ENCODE peak calls at places on chromosomes 2 and 18, in four cellular contexts. One of them, this sample, is unnamed.

GRCh38 chr2:128535928-128536327 is 217.3 kb upstream of the HS6ST1 start:
- DNase-seq in neuronal stem cell: no peak
- DNase-seq in astrocyte: peak
- DNase-seq in MM.1S: no peak
- DNase-seq in this sample: no peak

GRCh38 chr18:44716697-44717163 is 36.0 kb downstream of the SETBP1 start:
- DNase-seq in neuronal stem cell: no peak
- DNase-seq in astrocyte: no peak
- DNase-seq in MM.1S: no peak
- DNase-seq in this sample: no peak

GRCh38 chr2:156565066-156565710 is 129.0 kb downstream of the GPD2 start:
- DNase-seq in MM.1S: no peak
- DNase-seq in neuronal stem cell: no peak
- DNase-seq in astrocyte: peak
- DNase-seq in this sample: no peak

GRCh38 chr18:75045249-75045648 is 163.7 kb downstream of the PTGR3 start:
- DNase-seq in MM.1S: no peak
- DNase-seq in neuronal stem cell: no peak
- DNase-seq in astrocyte: no peak
- DNase-seq in this sample: no peak

GRCh38 chr2:23523651-23524260 is 138.8 kb downstream of the KLHL29 start:
- DNase-seq in MM.1S: no peak
- DNase-seq in astrocyte: peak
- DNase-seq in neuronal stem cell: no peak
- DNase-seq in this sample: no peak

GRCh38 chr2:10380048-10380926 is 67.8 kb downstream of the ODC1 start:
- DNase-seq in MM.1S: no peak
- DNase-seq in astrocyte: no peak
- DNase-seq in neuronal stem cell: no peak
- DNase-seq in this sample: no peak

GRCh38 chr18:77776104-77776503 is 526.5 kb downstream of the GALR1 start:
- DNase-seq in astrocyte: no peak
- DNase-seq in neuronal stem cell: no peak
- DNase-seq in MM.1S: no peak
- DNase-seq in this sample: no peak

GRCh38 chr2:196263181-196263747 is 91.9 kb upstream of the STK17B start:
- DNase-seq in MM.1S: peak
- DNase-seq in astrocyte: peak
- DNase-seq in neuronal stem cell: no peak
- DNase-seq in this sample: peak

GRCh38 chr2:166234112-166234846 is 106.5 kb upstream of the SCN1A start:
- DNase-seq in astrocyte: peak
- DNase-seq in neuronal stem cell: no peak
- DNase-seq in MM.1S: no peak
- DNase-seq in this sample: no peak

GRCh38 chr2:19187323-19188020 is 171.0 kb downstream of the OSR1 start:
- DNase-seq in neuronal stem cell: no peak
- DNase-seq in astrocyte: peak
- DNase-seq in MM.1S: no peak
- DNase-seq in this sample: no peak

GRCh38 chr2:43228782-43229659 is 2.6 kb upstream of the ZFP36L2 start:
- DNase-seq in astrocyte: peak
- DNase-seq in neuronal stem cell: no peak
- DNase-seq in MM.1S: peak
- DNase-seq in this sample: peak

GRCh38 chr2:59693176-59693959 is 860.1 kb downstream of the BCL11A start:
- DNase-seq in neuronal stem cell: no peak
- DNase-seq in astrocyte: no peak
- DNase-seq in MM.1S: no peak
- DNase-seq in this sample: no peak

GRCh38 chr2:30717081-30717650 is 90.1 kb downstream of the CAPN13 start:
- DNase-seq in MM.1S: no peak
- DNase-seq in astrocyte: no peak
- DNase-seq in neuronal stem cell: no peak
- DNase-seq in this sample: no peak

GRCh38 chr2:228735697-228736096 is 535.4 kb downstream of the PID1 start:
- DNase-seq in neuronal stem cell: no peak
- DNase-seq in astrocyte: no peak
- DNase-seq in MM.1S: no peak
- DNase-seq in this sample: no peak

GRCh38 chr2:101340141-101340541 is 31.6 kb upstream of the RNF149 start:
- DNase-seq in MM.1S: no peak
- DNase-seq in neuronal stem cell: no peak
- DNase-seq in astrocyte: peak
- DNase-seq in this sample: no peak

GRCh38 chr2:239928457-239929350 is 96.4 kb downstream of the NDUFA10 start:
- DNase-seq in neuronal stem cell: no peak
- DNase-seq in MM.1S: no peak
- DNase-seq in astrocyte: no peak
- DNase-seq in this sample: no peak

GRCh38 chr2:241652722-241653121 is 15.2 kb downstream of the ATG4B start:
- DNase-seq in neuronal stem cell: no peak
- DNase-seq in MM.1S: no peak
- DNase-seq in astrocyte: no peak
- DNase-seq in this sample: no peak

GRCh38 chr2:104378853-104379374 is 475.0 kb upstream of the POU3F3 start:
- DNase-seq in astrocyte: peak
- DNase-seq in neuronal stem cell: peak
- DNase-seq in MM.1S: peak
- DNase-seq in this sample: peak

GRCh38 chr2:85723707-85724360 is 29.7 kb downstream of the GNLY start:
- DNase-seq in astrocyte: no peak
- DNase-seq in neuronal stem cell: no peak
- DNase-seq in MM.1S: no peak
- DNase-seq in this sample: no peak

GRCh38 chr18:21904856-21905255 is 164.3 kb downstream of the MIB1 start:
- DNase-seq in neuronal stem cell: no peak
- DNase-seq in MM.1S: no peak
- DNase-seq in astrocyte: no peak
- DNase-seq in this sample: no peak

GRCh38 chr2:64063924-64064331 is 44.7 kb upstream of the VPS54 start:
- DNase-seq in astrocyte: peak
- DNase-seq in neuronal stem cell: no peak
- DNase-seq in MM.1S: no peak
- DNase-seq in this sample: no peak

GRCh38 chr2:95362486-95362885 is 40.0 kb upstream of the FAHD2A start:
- DNase-seq in astrocyte: no peak
- DNase-seq in MM.1S: no peak
- DNase-seq in neuronal stem cell: no peak
- DNase-seq in this sample: no peak

GRCh38 chr18:30149585-30149984 is 893.0 kb downstream of the DSC3 start:
- DNase-seq in neuronal stem cell: no peak
- DNase-seq in MM.1S: no peak
- DNase-seq in astrocyte: no peak
- DNase-seq in this sample: no peak

GRCh38 chr2:44844651-44845270 is 96.7 kb upstream of the SIX3 start:
- DNase-seq in astrocyte: no peak
- DNase-seq in MM.1S: no peak
- DNase-seq in neuronal stem cell: no peak
- DNase-seq in this sample: no peak

GRCh38 chr2:187581125-187581896 is 27.1 kb upstream of the TFPI start:
- DNase-seq in MM.1S: peak
- DNase-seq in neuronal stem cell: peak
- DNase-seq in astrocyte: peak
- DNase-seq in this sample: peak

GRCh38 chr2:193187816-193188215 is 993.1 kb upstream of the TMEFF2 start:
- DNase-seq in MM.1S: peak
- DNase-seq in astrocyte: no peak
- DNase-seq in neuronal stem cell: no peak
- DNase-seq in this sample: no peak

GRCh38 chr18:50310080-50310479 is 22.6 kb upstream of the CXXC1 start:
- DNase-seq in astrocyte: no peak
- DNase-seq in MM.1S: no peak
- DNase-seq in neuronal stem cell: no peak
- DNase-seq in this sample: no peak

GRCh38 chr2:63488118-63488713 is 100.1 kb downstream of the WDPCP start:
- DNase-seq in astrocyte: no peak
- DNase-seq in neuronal stem cell: peak
- DNase-seq in MM.1S: peak
- DNase-seq in this sample: no peak

GRCh38 chr18:32139835-32140283 is 48.2 kb downstream of the RNF138 start:
- DNase-seq in neuronal stem cell: no peak
- DNase-seq in astrocyte: no peak
- DNase-seq in MM.1S: no peak
- DNase-seq in this sample: no peak

GRCh38 chr18:22604390-22604985 is 186.8 kb upstream of the CTAGE1 start:
- DNase-seq in MM.1S: no peak
- DNase-seq in neuronal stem cell: no peak
- DNase-seq in astrocyte: peak
- DNase-seq in this sample: no peak

GRCh38 chr2:180195847-180196246 is 188.8 kb upstream of the CWC22 start:
- DNase-seq in astrocyte: no peak
- DNase-seq in neuronal stem cell: no peak
- DNase-seq in MM.1S: no peak
- DNase-seq in this sample: no peak

GRCh38 chr18:41395695-41396094 is 559.3 kb upstream of the PIK3C3 start:
- DNase-seq in astrocyte: no peak
- DNase-seq in MM.1S: no peak
- DNase-seq in neuronal stem cell: no peak
- DNase-seq in this sample: no peak

GRCh38 chr2:42787424-42787787 is 5.0 kb downstream of the HAAO start:
- DNase-seq in neuronal stem cell: no peak
- DNase-seq in astrocyte: no peak
- DNase-seq in MM.1S: no peak
- DNase-seq in this sample: no peak

GRCh38 chr2:177265834-177266817 is 1.6 kb upstream of the NFE2L2 start:
- DNase-seq in neuronal stem cell: no peak
- DNase-seq in astrocyte: peak
- DNase-seq in MM.1S: peak
- DNase-seq in this sample: peak

GRCh38 chr18:21933931-21934765 is 193.6 kb downstream of the MIB1 start:
- DNase-seq in MM.1S: no peak
- DNase-seq in astrocyte: no peak
- DNase-seq in neuronal stem cell: no peak
- DNase-seq in this sample: no peak

GRCh38 chr18:12033643-12034025 is 52.3 kb downstream of the IMPA2 start:
- DNase-seq in MM.1S: no peak
- DNase-seq in astrocyte: no peak
- DNase-seq in neuronal stem cell: no peak
- DNase-seq in this sample: no peak

GRCh38 chr18:69974365-69974764 is 26.7 kb upstream of the CD226 start:
- DNase-seq in neuronal stem cell: no peak
- DNase-seq in astrocyte: peak
- DNase-seq in MM.1S: no peak
- DNase-seq in this sample: no peak

GRCh38 chr18:70037453-70038061 is 89.9 kb upstream of the CD226 start:
- DNase-seq in neuronal stem cell: no peak
- DNase-seq in astrocyte: no peak
- DNase-seq in MM.1S: peak
- DNase-seq in this sample: no peak

GRCh38 chr2:40369619-40370397 is 82.1 kb downstream of the SLC8A1 start:
- DNase-seq in neuronal stem cell: no peak
- DNase-seq in astrocyte: peak
- DNase-seq in MM.1S: no peak
- DNase-seq in this sample: no peak

GRCh38 chr2:208253518-208254117 is 1.3 kb downstream of the IDH1 start:
- DNase-seq in neuronal stem cell: no peak
- DNase-seq in MM.1S: no peak
- DNase-seq in astrocyte: no peak
- DNase-seq in this sample: peak

DNA sequence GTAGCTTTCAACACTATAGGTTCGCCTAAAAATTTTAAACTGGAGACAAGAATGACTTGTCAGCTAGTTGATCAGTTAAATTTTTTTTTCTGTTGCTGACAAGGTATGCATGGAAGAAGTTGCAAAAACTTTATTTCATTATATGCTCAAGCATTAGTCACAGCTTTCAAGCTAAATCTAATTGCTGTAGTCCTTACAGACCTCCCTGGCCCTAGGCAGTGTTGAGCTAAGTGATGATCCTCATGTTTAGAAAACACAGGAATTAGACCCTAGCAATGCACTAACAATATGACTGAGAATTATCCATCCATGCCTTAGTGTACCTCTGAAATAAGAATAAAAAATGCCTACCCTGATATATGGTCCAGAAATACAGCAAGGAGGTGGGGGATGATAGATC is 253.4 kb downstream of the SP3 start:
- DNase-seq in astrocyte: no peak
- DNase-seq in neuronal stem cell: no peak
- DNase-seq in MM.1S: no peak
- DNase-seq in this sample: no peak
- H3K4me3 ChIP-seq in astrocyte: no peak
- H3K4me3 ChIP-seq in neuronal stem cell: no peak
- H3K4me3 ChIP-seq in MM.1S: no peak
- H3K4me3 ChIP-seq in this sample: no peak

GRCh38 chr2:217856871-217857270 is 145.9 kb downstream of the TNS1 start:
- DNase-seq in astrocyte: no peak
- DNase-seq in MM.1S: no peak
- DNase-seq in neuronal stem cell: no peak
- DNase-seq in this sample: no peak
- H3K27ac ChIP-seq in astrocyte: no peak
- H3K27ac ChIP-seq in MM.1S: no peak
- H3K27ac ChIP-seq in neuronal stem cell: no peak
- H3K27ac ChIP-seq in this sample: no peak

GRCh38 chr2:55914786-55915185 is 8.8 kb downstream of the EFEMP1 start:
- DNase-seq in MM.1S: no peak
- DNase-seq in astrocyte: no peak
- DNase-seq in neuronal stem cell: no peak
- DNase-seq in this sample: no peak
- H3K4me3 ChIP-seq in MM.1S: no peak
- H3K4me3 ChIP-seq in astrocyte: no peak
- H3K4me3 ChIP-seq in neuronal stem cell: no peak
- H3K4me3 ChIP-seq in this sample: no peak

GRCh38 chr2:222805591-222806304 is 55.1 kb upstream of the ACSL3 start:
- DNase-seq in astrocyte: no peak
- DNase-seq in MM.1S: no peak
- DNase-seq in neuronal stem cell: no peak
- DNase-seq in this sample: no peak
- H3K27ac ChIP-seq in astrocyte: no peak
- H3K27ac ChIP-seq in MM.1S: no peak
- H3K27ac ChIP-seq in neuronal stem cell: no peak
- H3K27ac ChIP-seq in this sample: no peak